ENCODE peak calls at places on chromosomes 11 and 22, in nine cellular contexts. One of them, this sample, is unnamed.

GRCh38 chr22:30221121-30221992 is 25.2 kb downstream of the LIF start:
- DNase-seq in OCI-LY7: peak
- DNase-seq in HCT116: no peak
- DNase-seq in SK-N-SH: no peak
- DNase-seq in GM23248: no peak
- DNase-seq in hepatocyte: no peak
- DNase-seq in PC-3: no peak
- DNase-seq in neural progenitor cell: no peak
- DNase-seq in MM.1S: peak
- DNase-seq in this sample: no peak

GRCh38 chr11:74735566-74735965 is 4.3 kb upstream of the CHRDL2 start:
- DNase-seq in OCI-LY7: no peak
- DNase-seq in HCT116: no peak
- DNase-seq in SK-N-SH: no peak
- DNase-seq in GM23248: no peak
- DNase-seq in hepatocyte: no peak
- DNase-seq in PC-3: no peak
- DNase-seq in neural progenitor cell: no peak
- DNase-seq in MM.1S: no peak
- DNase-seq in this sample: no peak

GRCh38 chr11:121575250-121575962 is 122.6 kb upstream of the SORL1-AS1 start:
- DNase-seq in OCI-LY7: no peak
- DNase-seq in HCT116: no peak
- DNase-seq in SK-N-SH: no peak
- DNase-seq in GM23248: peak
- DNase-seq in hepatocyte: no peak
- DNase-seq in PC-3: no peak
- DNase-seq in neural progenitor cell: no peak
- DNase-seq in MM.1S: no peak
- DNase-seq in this sample: no peak

GRCh38 chr11:17343907-17344306 is 7.7 kb upstream of the NCR3LG1 start:
- DNase-seq in OCI-LY7: no peak
- DNase-seq in HCT116: peak
- DNase-seq in SK-N-SH: no peak
- DNase-seq in GM23248: peak
- DNase-seq in hepatocyte: peak
- DNase-seq in PC-3: peak
- DNase-seq in neural progenitor cell: no peak
- DNase-seq in MM.1S: no peak
- DNase-seq in this sample: peak

GRCh38 chr11:36354221-36355003 is 58.3 kb downstream of the PRR5L start:
- DNase-seq in OCI-LY7: no peak
- DNase-seq in HCT116: no peak
- DNase-seq in SK-N-SH: no peak
- DNase-seq in GM23248: peak
- DNase-seq in hepatocyte: no peak
- DNase-seq in PC-3: peak
- DNase-seq in neural progenitor cell: no peak
- DNase-seq in MM.1S: peak
- DNase-seq in this sample: no peak

GRCh38 chr11:12008790-12009616 is 577 bp upstream of the DKK3 start:
- DNase-seq in OCI-LY7: no peak
- DNase-seq in HCT116: no peak
- DNase-seq in SK-N-SH: peak
- DNase-seq in GM23248: peak
- DNase-seq in hepatocyte: peak
- DNase-seq in PC-3: no peak
- DNase-seq in neural progenitor cell: peak
- DNase-seq in MM.1S: no peak
- DNase-seq in this sample: peak

GRCh38 chr11:75558939-75559843 is 2.9 kb upstream of the SERPINH1 start:
- DNase-seq in OCI-LY7: no peak
- DNase-seq in HCT116: no peak
- DNase-seq in SK-N-SH: no peak
- DNase-seq in GM23248: peak
- DNase-seq in hepatocyte: peak
- DNase-seq in PC-3: no peak
- DNase-seq in neural progenitor cell: no peak
- DNase-seq in MM.1S: no peak
- DNase-seq in this sample: peak

GRCh38 chr11:69839516-69839915 is 20.3 kb upstream of the FGF3 start:
- DNase-seq in OCI-LY7: no peak
- DNase-seq in HCT116: no peak
- DNase-seq in SK-N-SH: no peak
- DNase-seq in GM23248: no peak
- DNase-seq in hepatocyte: no peak
- DNase-seq in PC-3: no peak
- DNase-seq in neural progenitor cell: no peak
- DNase-seq in MM.1S: no peak
- DNase-seq in this sample: no peak

GRCh38 chr22:48137640-48138039 is 1375.2 kb downstream of the TBC1D22A start:
- DNase-seq in OCI-LY7: no peak
- DNase-seq in HCT116: no peak
- DNase-seq in SK-N-SH: no peak
- DNase-seq in GM23248: no peak
- DNase-seq in hepatocyte: no peak
- DNase-seq in PC-3: no peak
- DNase-seq in neural progenitor cell: no peak
- DNase-seq in MM.1S: no peak
- DNase-seq in this sample: no peak

DNA sequence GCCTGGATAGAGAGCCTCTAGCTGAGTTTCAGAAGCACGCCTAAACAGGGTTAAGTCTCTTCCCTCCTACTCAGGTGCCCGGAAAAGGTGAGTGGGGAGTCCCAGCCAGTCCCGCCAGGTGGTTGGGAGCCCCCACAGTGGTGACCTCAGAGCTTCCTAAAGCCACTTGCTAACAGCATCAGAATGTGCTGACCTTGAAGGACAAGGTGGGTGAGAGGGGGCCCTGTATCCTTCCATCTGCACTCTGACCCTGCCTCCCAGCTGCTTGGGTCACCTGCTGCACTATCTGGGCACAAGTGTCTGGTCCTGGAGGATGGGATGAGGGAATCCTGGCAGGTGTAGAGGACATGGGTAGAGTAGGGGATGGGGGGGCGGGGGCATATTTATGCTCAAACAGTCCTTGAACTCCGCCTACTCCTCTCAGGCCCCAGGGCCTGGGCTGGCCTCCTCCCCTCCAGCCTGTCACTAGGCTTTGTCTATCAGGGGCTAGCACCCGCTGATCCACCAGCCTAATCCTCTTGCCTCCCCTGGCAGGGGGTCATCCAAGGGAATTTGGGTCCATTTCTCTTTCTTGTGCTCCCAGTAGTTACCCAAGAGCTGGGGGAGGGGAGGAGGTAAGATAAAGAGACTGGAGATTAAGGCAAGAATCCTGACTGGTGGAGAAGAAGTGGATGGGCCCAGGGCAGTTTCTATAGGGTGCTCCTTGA is 3.4 kb downstream of the USP2 start:
- DNase-seq in OCI-LY7: peak
- DNase-seq in HCT116: no peak
- DNase-seq in SK-N-SH: peak
- DNase-seq in GM23248: no peak
- DNase-seq in hepatocyte: no peak
- DNase-seq in PC-3: no peak
- DNase-seq in neural progenitor cell: peak
- DNase-seq in MM.1S: peak
- DNase-seq in this sample: no peak
- TF ChIP-seq EZH2phosphoT487 in OCI-LY7: no peak
- TF ChIP-seq EZH2phosphoT487 in HCT116: no peak
- TF ChIP-seq EZH2phosphoT487 in SK-N-SH: no peak
- TF ChIP-seq EZH2phosphoT487 in GM23248: no peak
- TF ChIP-seq EZH2phosphoT487 in hepatocyte: no peak
- TF ChIP-seq EZH2phosphoT487 in PC-3: no peak
- TF ChIP-seq EZH2phosphoT487 in neural progenitor cell: no peak
- TF ChIP-seq EZH2phosphoT487 in MM.1S: no peak
- TF ChIP-seq EZH2phosphoT487 in this sample: no peak

GRCh38 chr22:41263704-41264103 is 22.3 kb downstream of the RANGAP1 start:
- DNase-seq in OCI-LY7: no peak
- DNase-seq in HCT116: no peak
- DNase-seq in SK-N-SH: no peak
- DNase-seq in GM23248: peak
- DNase-seq in hepatocyte: no peak
- DNase-seq in PC-3: no peak
- DNase-seq in neural progenitor cell: no peak
- DNase-seq in MM.1S: no peak
- DNase-seq in this sample: no peak
- TF ChIP-seq EZH2phosphoT487 in OCI-LY7: no peak
- TF ChIP-seq EZH2phosphoT487 in HCT116: no peak
- TF ChIP-seq EZH2phosphoT487 in SK-N-SH: no peak
- TF ChIP-seq EZH2phosphoT487 in GM23248: no peak
- TF ChIP-seq EZH2phosphoT487 in hepatocyte: no peak
- TF ChIP-seq EZH2phosphoT487 in PC-3: no peak
- TF ChIP-seq EZH2phosphoT487 in neural progenitor cell: no peak
- TF ChIP-seq EZH2phosphoT487 in MM.1S: no peak
- TF ChIP-seq EZH2phosphoT487 in this sample: no peak

GRCh38 chr22:41248314-41248713 is 7.6 kb upstream of the CHADL start:
- DNase-seq in OCI-LY7: no peak
- DNase-seq in HCT116: no peak
- DNase-seq in SK-N-SH: no peak
- DNase-seq in GM23248: no peak
- DNase-seq in hepatocyte: no peak
- DNase-seq in PC-3: no peak
- DNase-seq in neural progenitor cell: no peak
- DNase-seq in MM.1S: no peak
- DNase-seq in this sample: no peak

GRCh38 chr22:41248758-41249157 is 8.0 kb upstream of the CHADL start:
- DNase-seq in OCI-LY7: no peak
- DNase-seq in HCT116: no peak
- DNase-seq in SK-N-SH: no peak
- DNase-seq in GM23248: no peak
- DNase-seq in hepatocyte: no peak
- DNase-seq in PC-3: no peak
- DNase-seq in neural progenitor cell: no peak
- DNase-seq in MM.1S: no peak
- DNase-seq in this sample: no peak

GRCh38 chr22:41247703-41248102 is 7.0 kb upstream of the CHADL start:
- DNase-seq in OCI-LY7: no peak
- DNase-seq in HCT116: no peak
- DNase-seq in SK-N-SH: no peak
- DNase-seq in GM23248: no peak
- DNase-seq in hepatocyte: no peak
- DNase-seq in PC-3: no peak
- DNase-seq in neural progenitor cell: no peak
- DNase-seq in MM.1S: no peak
- DNase-seq in this sample: no peak

GRCh38 chr22:41243361-41243760 is 2.6 kb upstream of the CHADL start:
- DNase-seq in OCI-LY7: no peak
- DNase-seq in HCT116: no peak
- DNase-seq in SK-N-SH: no peak
- DNase-seq in GM23248: no peak
- DNase-seq in hepatocyte: no peak
- DNase-seq in PC-3: no peak
- DNase-seq in neural progenitor cell: no peak
- DNase-seq in MM.1S: no peak
- DNase-seq in this sample: no peak

DNA sequence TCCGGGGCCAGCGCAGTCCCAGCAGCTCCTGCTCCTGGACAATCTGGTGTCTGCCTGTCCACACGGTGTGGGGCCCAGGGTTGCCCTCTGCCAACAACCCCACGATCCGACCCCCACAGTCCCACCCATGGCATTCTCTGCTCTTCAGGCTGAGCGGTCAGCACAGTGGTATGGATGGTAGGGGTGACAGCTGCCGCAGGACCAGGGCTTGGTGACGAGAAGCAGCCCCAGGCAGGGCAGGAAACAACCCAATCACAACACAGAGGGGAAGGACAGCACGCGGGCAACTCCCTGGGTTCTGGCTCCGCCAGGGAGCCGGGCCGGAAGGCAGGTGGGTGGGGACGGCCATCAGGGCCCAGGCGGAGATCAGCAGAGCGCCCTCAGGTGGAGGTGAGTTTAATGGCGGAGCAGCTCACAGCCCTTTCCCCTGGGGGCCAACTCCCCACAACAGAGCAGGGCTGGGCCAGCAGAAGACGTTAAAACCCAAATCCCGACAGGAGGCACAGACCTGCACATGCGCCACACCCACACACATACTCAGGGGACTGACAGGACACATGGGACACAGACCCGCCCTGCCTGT is 5.3 kb upstream of the CHADL start:
- DNase-seq in OCI-LY7: no peak
- DNase-seq in HCT116: no peak
- DNase-seq in SK-N-SH: no peak
- DNase-seq in GM23248: no peak
- DNase-seq in hepatocyte: no peak
- DNase-seq in PC-3: no peak
- DNase-seq in neural progenitor cell: peak
- DNase-seq in MM.1S: no peak
- DNase-seq in this sample: peak
- TF ChIP-seq EZH2phosphoT487 in OCI-LY7: no peak
- TF ChIP-seq EZH2phosphoT487 in HCT116: no peak
- TF ChIP-seq EZH2phosphoT487 in SK-N-SH: no peak
- TF ChIP-seq EZH2phosphoT487 in GM23248: no peak
- TF ChIP-seq EZH2phosphoT487 in hepatocyte: no peak
- TF ChIP-seq EZH2phosphoT487 in PC-3: no peak
- TF ChIP-seq EZH2phosphoT487 in neural progenitor cell: no peak
- TF ChIP-seq EZH2phosphoT487 in MM.1S: no peak
- TF ChIP-seq EZH2phosphoT487 in this sample: no peak

DNA sequence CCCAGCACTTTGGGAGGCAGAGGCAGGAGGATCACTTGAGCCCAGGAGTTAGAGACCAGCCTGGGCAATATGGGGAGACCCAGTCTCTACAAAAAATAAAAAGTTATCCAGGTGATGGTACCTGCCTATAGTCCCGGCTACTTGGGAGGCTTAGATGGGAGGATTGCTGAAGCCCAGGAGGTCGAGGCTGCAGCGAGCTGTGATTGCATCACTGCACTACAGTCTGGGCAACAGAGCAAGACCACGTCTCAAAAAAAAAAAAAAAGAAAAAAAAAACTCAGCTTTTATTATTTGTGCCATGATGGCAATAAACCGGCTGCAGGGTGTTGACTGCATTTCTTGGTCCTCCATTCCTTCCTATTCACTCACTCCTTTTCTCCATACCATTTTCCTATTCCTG is 33.6 kb upstream of the TFIP11 start:
- DNase-seq in OCI-LY7: no peak
- DNase-seq in HCT116: no peak
- DNase-seq in SK-N-SH: no peak
- DNase-seq in GM23248: no peak
- DNase-seq in hepatocyte: no peak
- DNase-seq in PC-3: no peak
- DNase-seq in neural progenitor cell: no peak
- DNase-seq in MM.1S: no peak
- DNase-seq in this sample: no peak
- TF ChIP-seq EZH2phosphoT487 in OCI-LY7: no peak
- TF ChIP-seq EZH2phosphoT487 in HCT116: no peak
- TF ChIP-seq EZH2phosphoT487 in SK-N-SH: no peak
- TF ChIP-seq EZH2phosphoT487 in GM23248: no peak
- TF ChIP-seq EZH2phosphoT487 in hepatocyte: no peak
- TF ChIP-seq EZH2phosphoT487 in PC-3: no peak
- TF ChIP-seq EZH2phosphoT487 in neural progenitor cell: no peak
- TF ChIP-seq EZH2phosphoT487 in MM.1S: no peak
- TF ChIP-seq EZH2phosphoT487 in this sample: no peak